ENCODE peak calls at places on chromosomes 1 and 21, in six cellular contexts. One of them, this sample, is unnamed.
A peak's percentile ranks its signal among the peaks of the same experiment; 100 is the strongest.

GRCh38 chr21:37225440-37225839 is 41.7 kb downstream of the VPS26C start:
- DNase-seq in activated naive CD4-positive, alpha-beta T cell: no peak
- DNase-seq in NCI-H1694 treated with DMSO at 0.1 percent for 48 hours: no peak
- DNase-seq in GM06990: no peak
- DNase-seq in activated B cell treated with CpG ODN at 0.5 μM for 24 hours: no peak
- DNase-seq in HAP-1: no peak
- DNase-seq in this sample: no peak

GRCh38 chr1:29485096-29485925 is 249.0 kb downstream of the PTPRU start:
- DNase-seq in activated naive CD4-positive, alpha-beta T cell: no peak
- DNase-seq in NCI-H1694 treated with DMSO at 0.1 percent for 48 hours: no peak
- DNase-seq in GM06990: no peak
- DNase-seq in activated B cell treated with CpG ODN at 0.5 μM for 24 hours: no peak
- DNase-seq in HAP-1: no peak
- DNase-seq in this sample: no peak

GRCh38 chr1:205492201-205492667 is 12.2 kb upstream of the CDK18 start:
- DNase-seq in activated naive CD4-positive, alpha-beta T cell: no peak
- DNase-seq in NCI-H1694 treated with DMSO at 0.1 percent for 48 hours: peak; percentile 89
- DNase-seq in GM06990: no peak
- DNase-seq in activated B cell treated with CpG ODN at 0.5 μM for 24 hours: no peak
- DNase-seq in HAP-1: no peak
- DNase-seq in this sample: no peak

GRCh38 chr1:198072177-198072576 is 84.6 kb upstream of the NEK7 start:
- DNase-seq in activated naive CD4-positive, alpha-beta T cell: no peak
- DNase-seq in NCI-H1694 treated with DMSO at 0.1 percent for 48 hours: no peak
- DNase-seq in GM06990: no peak
- DNase-seq in activated B cell treated with CpG ODN at 0.5 μM for 24 hours: no peak
- DNase-seq in HAP-1: no peak
- DNase-seq in this sample: no peak

GRCh38 chr1:83692524-83693336 is 306.2 kb downstream of the TTLL7 start:
- DNase-seq in activated naive CD4-positive, alpha-beta T cell: no peak
- DNase-seq in NCI-H1694 treated with DMSO at 0.1 percent for 48 hours: peak; percentile 13
- DNase-seq in GM06990: peak; percentile 45
- DNase-seq in activated B cell treated with CpG ODN at 0.5 μM for 24 hours: no peak
- DNase-seq in HAP-1: peak; percentile 80
- DNase-seq in this sample: peak; percentile 97

GRCh38 chr1:64675718-64676345 is 69.0 kb upstream of the RAVER2 start:
- DNase-seq in activated naive CD4-positive, alpha-beta T cell: no peak
- DNase-seq in NCI-H1694 treated with DMSO at 0.1 percent for 48 hours: peak; percentile 15
- DNase-seq in GM06990: no peak
- DNase-seq in activated B cell treated with CpG ODN at 0.5 μM for 24 hours: no peak
- DNase-seq in HAP-1: no peak
- DNase-seq in this sample: no peak

GRCh38 chr1:103087261-103087660 is 21.1 kb downstream of the COL11A1 start:
- DNase-seq in activated naive CD4-positive, alpha-beta T cell: no peak
- DNase-seq in NCI-H1694 treated with DMSO at 0.1 percent for 48 hours: no peak
- DNase-seq in GM06990: no peak
- DNase-seq in activated B cell treated with CpG ODN at 0.5 μM for 24 hours: no peak
- DNase-seq in HAP-1: no peak
- DNase-seq in this sample: no peak

GRCh38 chr1:236685917-236686814 is at the start of gene ACTN2:
- DNase-seq in activated naive CD4-positive, alpha-beta T cell: no peak
- DNase-seq in NCI-H1694 treated with DMSO at 0.1 percent for 48 hours: no peak
- DNase-seq in GM06990: peak; percentile 38
- DNase-seq in activated B cell treated with CpG ODN at 0.5 μM for 24 hours: peak; percentile 41
- DNase-seq in HAP-1: peak; percentile 64
- DNase-seq in this sample: peak; percentile 43

GRCh38 chr1:62295921-62296451 is 23.2 kb downstream of the KANK4 start:
- DNase-seq in activated naive CD4-positive, alpha-beta T cell: no peak
- DNase-seq in NCI-H1694 treated with DMSO at 0.1 percent for 48 hours: no peak
- DNase-seq in GM06990: no peak
- DNase-seq in activated B cell treated with CpG ODN at 0.5 μM for 24 hours: no peak
- DNase-seq in HAP-1: peak; percentile 84
- DNase-seq in this sample: no peak

GRCh38 chr21:37737996-37738395 is 178.3 kb downstream of the KCNJ6 start:
- DNase-seq in activated naive CD4-positive, alpha-beta T cell: no peak
- DNase-seq in NCI-H1694 treated with DMSO at 0.1 percent for 48 hours: no peak
- DNase-seq in GM06990: no peak
- DNase-seq in activated B cell treated with CpG ODN at 0.5 μM for 24 hours: no peak
- DNase-seq in HAP-1: no peak
- DNase-seq in this sample: no peak

GRCh38 chr21:45615145-45615711 is 28.3 kb upstream of the PCBP3 start:
- DNase-seq in activated naive CD4-positive, alpha-beta T cell: peak; percentile 44
- DNase-seq in NCI-H1694 treated with DMSO at 0.1 percent for 48 hours: no peak
- DNase-seq in GM06990: peak; percentile 71
- DNase-seq in activated B cell treated with CpG ODN at 0.5 μM for 24 hours: peak; percentile 25
- DNase-seq in HAP-1: no peak
- DNase-seq in this sample: no peak

GRCh38 chr1:79006564-79006963 is at the start of gene ADGRL4:
- DNase-seq in activated naive CD4-positive, alpha-beta T cell: no peak
- DNase-seq in NCI-H1694 treated with DMSO at 0.1 percent for 48 hours: no peak
- DNase-seq in GM06990: no peak
- DNase-seq in activated B cell treated with CpG ODN at 0.5 μM for 24 hours: no peak
- DNase-seq in HAP-1: no peak
- DNase-seq in this sample: no peak

GRCh38 chr1:46646844-46647243 is 21.3 kb downstream of the ATPAF1 start:
- DNase-seq in activated naive CD4-positive, alpha-beta T cell: no peak
- DNase-seq in NCI-H1694 treated with DMSO at 0.1 percent for 48 hours: no peak
- DNase-seq in GM06990: no peak
- DNase-seq in activated B cell treated with CpG ODN at 0.5 μM for 24 hours: no peak
- DNase-seq in HAP-1: no peak
- DNase-seq in this sample: no peak

GRCh38 chr1:178796013-178796412 is 71.0 kb downstream of the RALGPS2 start:
- DNase-seq in activated naive CD4-positive, alpha-beta T cell: no peak
- DNase-seq in NCI-H1694 treated with DMSO at 0.1 percent for 48 hours: no peak
- DNase-seq in GM06990: no peak
- DNase-seq in activated B cell treated with CpG ODN at 0.5 μM for 24 hours: no peak
- DNase-seq in HAP-1: no peak
- DNase-seq in this sample: no peak

This sample was measured in NT2/D1.